ENCODE peak calls at places on chromosomes 2 and 18, in five cellular contexts. B is testis, W is iris pigment epithelial cell, M is dorsolateral prefrontal cortex, N is H9. T is an unnamed sample.

GRCh38 chr2:105294046-105294445 is 35.5 kb downstream of the TGFBRAP1 start:
- DNase-seq in B (no peak), W (no peak), M (no peak), N (no peak), T (no peak)

GRCh38 chr2:25822190-25823117 is 55.8 kb downstream of the ASXL2 start:
- DNase-seq in B (peak), W (peak), M (peak), N (peak), T (no peak)

GRCh38 chr2:45049937-45050336 is 40.7 kb upstream of the SIX2 start:
- DNase-seq in B (no peak), W (no peak), M (no peak), N (no peak), T (no peak)

GRCh38 chr2:186862869-186863709 is 14.1 kb upstream of the ZSWIM2 start:
- DNase-seq in B (no peak), W (peak), M (no peak), N (no peak), T (no peak)

GRCh38 chr2:120456867-120457266 is 110.9 kb downstream of the INHBB start:
- DNase-seq in B (no peak), W (no peak), M (no peak), N (peak), T (no peak)

GRCh38 chr2:80238692-80239469 is 65.7 kb downstream of the LRRTM1 start:
- DNase-seq in B (peak), W (peak), M (peak), N (peak), T (no peak)

GRCh38 chr18:63155169-63155852 is 164.3 kb downstream of the BCL2 start:
- DNase-seq in B (peak), W (no peak), M (peak), N (peak), T (no peak)

GRCh38 chr2:168245074-168245825 is 2.1 kb downstream of the STK39 start:
- DNase-seq in B (no peak), W (peak), M (no peak), N (no peak), T (no peak)

GRCh38 chr18:11994708-11995444 is 13.6 kb downstream of the IMPA2 start:
- DNase-seq in B (no peak), W (peak), M (no peak), N (peak), T (no peak)

GRCh38 chr2:186544255-186544675 is 45.6 kb upstream of the ITGAV start:
- DNase-seq in B (no peak), W (peak), M (no peak), N (no peak), T (peak)

GRCh38 chr18:79567481-79568147 is 112.0 kb upstream of the CTDP1 start:
- DNase-seq in B (no peak), W (peak), M (no peak), N (peak), T (peak)

GRCh38 chr2:121336528-121337294 is 51.7 kb upstream of the TFCP2L1 start:
- DNase-seq in B (no peak), W (no peak), M (no peak), N (no peak), T (no peak)